ENCODE peak calls at places on chromosomes 13 and 19, in seven cellular contexts. One of them, this sample, is unnamed.
A peak's percentile ranks its signal among the peaks of the same experiment; 100 is the strongest.

GRCh38 chr19:30175987-30176386 is 196.2 kb upstream of the ZNF536 start:
- DNase-seq in glutamatergic neuron: no peak
- DNase-seq in endothelial cell: no peak
- DNase-seq in IMR-90: no peak
- DNase-seq in HepG2: no peak
- DNase-seq in GM20000: no peak
- DNase-seq in retinal pigment epithelial cell: no peak
- DNase-seq in this sample: no peak

GRCh38 chr13:107650081-107650701 is 565.1 kb downstream of the LIG4 start:
- DNase-seq in glutamatergic neuron: peak; percentile 80
- DNase-seq in endothelial cell: peak; percentile 79
- DNase-seq in IMR-90: peak; percentile 62
- DNase-seq in HepG2: peak; percentile 16
- DNase-seq in GM20000: peak; percentile 18
- DNase-seq in retinal pigment epithelial cell: peak; percentile 10
- DNase-seq in this sample: no peak

GRCh38 chr19:50500060-50500752 is 10.8 kb downstream of the JOSD2 start:
- DNase-seq in glutamatergic neuron: peak; percentile 59
- DNase-seq in endothelial cell: no peak
- DNase-seq in IMR-90: no peak
- DNase-seq in HepG2: no peak
- DNase-seq in GM20000: peak; percentile 71
- DNase-seq in retinal pigment epithelial cell: no peak
- DNase-seq in this sample: no peak

GRCh38 chr19:30649934-30650614 is 277.9 kb downstream of the ZNF536 start:
- DNase-seq in glutamatergic neuron: peak; percentile 58
- DNase-seq in endothelial cell: peak; percentile 53
- DNase-seq in IMR-90: peak; percentile 51
- DNase-seq in HepG2: peak; percentile 57
- DNase-seq in GM20000: peak; percentile 56
- DNase-seq in retinal pigment epithelial cell: no peak
- DNase-seq in this sample: peak; percentile 34

GRCh38 chr19:35365303-35365702 is 5.6 kb upstream of the GPR42 start:
- DNase-seq in glutamatergic neuron: no peak
- DNase-seq in endothelial cell: no peak
- DNase-seq in IMR-90: no peak
- DNase-seq in HepG2: no peak
- DNase-seq in GM20000: no peak
- DNase-seq in retinal pigment epithelial cell: no peak
- DNase-seq in this sample: no peak

GRCh38 chr19:34017024-34017423 is 155.3 kb upstream of the LSM14A start:
- DNase-seq in glutamatergic neuron: no peak
- DNase-seq in endothelial cell: no peak
- DNase-seq in IMR-90: no peak
- DNase-seq in HepG2: no peak
- DNase-seq in GM20000: no peak
- DNase-seq in retinal pigment epithelial cell: no peak
- DNase-seq in this sample: no peak

GRCh38 chr19:4083677-4084546 is 17.2 kb upstream of the ZBTB7A start:
- DNase-seq in glutamatergic neuron: no peak
- DNase-seq in endothelial cell: no peak
- DNase-seq in IMR-90: no peak
- DNase-seq in HepG2: no peak
- DNase-seq in GM20000: peak; percentile 80
- DNase-seq in retinal pigment epithelial cell: no peak
- DNase-seq in this sample: no peak

GRCh38 chr19:16888629-16889371 is at the start of gene F2RL3:
- DNase-seq in glutamatergic neuron: no peak
- DNase-seq in endothelial cell: peak; percentile 61
- DNase-seq in IMR-90: peak; percentile 22
- DNase-seq in HepG2: no peak
- DNase-seq in GM20000: peak; percentile 78
- DNase-seq in retinal pigment epithelial cell: no peak
- DNase-seq in this sample: no peak

GRCh38 chr13:79874396-79875360 is 393.7 kb downstream of the NDFIP2 start:
- DNase-seq in glutamatergic neuron: no peak
- DNase-seq in endothelial cell: no peak
- DNase-seq in IMR-90: peak; percentile 48
- DNase-seq in HepG2: no peak
- DNase-seq in GM20000: no peak
- DNase-seq in retinal pigment epithelial cell: no peak
- DNase-seq in this sample: no peak

GRCh38 chr19:46426506-46427162 is 2.1 kb downstream of the PNMA8C start:
- DNase-seq in glutamatergic neuron: peak; percentile 94
- DNase-seq in endothelial cell: peak; percentile 90
- DNase-seq in IMR-90: peak; percentile 68
- DNase-seq in HepG2: peak; percentile 71
- DNase-seq in GM20000: peak; percentile 66
- DNase-seq in retinal pigment epithelial cell: no peak
- DNase-seq in this sample: peak; percentile 50

GRCh38 chr13:82480415-82480814 is 1401.9 kb downstream of the SLITRK1 start:
- DNase-seq in glutamatergic neuron: no peak
- DNase-seq in endothelial cell: no peak
- DNase-seq in IMR-90: no peak
- DNase-seq in HepG2: peak; percentile 0
- DNase-seq in GM20000: no peak
- DNase-seq in retinal pigment epithelial cell: no peak
- DNase-seq in this sample: peak; percentile 11

GRCh38 chr19:15251749-15252397 is 19.6 kb upstream of the EPHX3 start:
- DNase-seq in glutamatergic neuron: peak; percentile 74
- DNase-seq in endothelial cell: peak; percentile 63
- DNase-seq in IMR-90: peak; percentile 96
- DNase-seq in HepG2: peak; percentile 40
- DNase-seq in GM20000: no peak
- DNase-seq in retinal pigment epithelial cell: peak; percentile 59
- DNase-seq in this sample: peak; percentile 94

GRCh38 chr19:55189424-55189823 is 9.3 kb upstream of the SYT5 start:
- DNase-seq in glutamatergic neuron: no peak
- DNase-seq in endothelial cell: no peak
- DNase-seq in IMR-90: peak; percentile 95
- DNase-seq in HepG2: no peak
- DNase-seq in GM20000: no peak
- DNase-seq in retinal pigment epithelial cell: peak; percentile 80
- DNase-seq in this sample: peak; percentile 99

GRCh38 chr13:98843482-98843877 is 91.0 kb upstream of the SLC15A1 start:
- DNase-seq in glutamatergic neuron: no peak
- DNase-seq in endothelial cell: no peak
- DNase-seq in IMR-90: no peak
- DNase-seq in HepG2: no peak
- DNase-seq in GM20000: no peak
- DNase-seq in retinal pigment epithelial cell: no peak
- DNase-seq in this sample: no peak

DNA sequence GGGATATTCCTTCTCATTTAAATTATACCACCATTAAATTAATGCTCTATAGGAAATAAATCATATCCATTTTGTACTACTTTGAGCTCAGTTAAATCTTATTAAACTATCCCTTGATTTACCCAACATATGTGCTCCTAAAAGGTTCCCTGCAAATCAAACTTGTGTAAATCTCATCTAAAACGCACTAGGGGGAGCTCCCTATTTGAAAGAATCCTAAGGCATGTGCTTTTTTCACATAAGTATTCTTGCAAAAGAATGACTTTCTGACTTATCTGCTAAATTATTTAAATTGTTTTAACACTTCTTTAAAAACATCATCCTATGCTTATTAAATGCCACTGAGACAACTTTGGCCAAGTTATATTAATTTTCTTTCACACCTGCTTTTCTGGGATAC is 7.9 kb downstream of the INTS6 start:
- DNase-seq in glutamatergic neuron: no peak
- DNase-seq in endothelial cell: no peak
- DNase-seq in IMR-90: peak; percentile 68
- DNase-seq in HepG2: no peak
- DNase-seq in GM20000: no peak
- DNase-seq in retinal pigment epithelial cell: no peak
- DNase-seq in this sample: peak; percentile 32
- TF ChIP-seq CTCF in glutamatergic neuron: no peak
- TF ChIP-seq CTCF in endothelial cell: no peak
- TF ChIP-seq CTCF in IMR-90: peak; percentile 55
- TF ChIP-seq CTCF in HepG2: peak; percentile 38
- TF ChIP-seq CTCF in GM20000: no peak
- TF ChIP-seq CTCF in retinal pigment epithelial cell: peak; percentile 50
- TF ChIP-seq CTCF in this sample: peak; percentile 73

DNA sequence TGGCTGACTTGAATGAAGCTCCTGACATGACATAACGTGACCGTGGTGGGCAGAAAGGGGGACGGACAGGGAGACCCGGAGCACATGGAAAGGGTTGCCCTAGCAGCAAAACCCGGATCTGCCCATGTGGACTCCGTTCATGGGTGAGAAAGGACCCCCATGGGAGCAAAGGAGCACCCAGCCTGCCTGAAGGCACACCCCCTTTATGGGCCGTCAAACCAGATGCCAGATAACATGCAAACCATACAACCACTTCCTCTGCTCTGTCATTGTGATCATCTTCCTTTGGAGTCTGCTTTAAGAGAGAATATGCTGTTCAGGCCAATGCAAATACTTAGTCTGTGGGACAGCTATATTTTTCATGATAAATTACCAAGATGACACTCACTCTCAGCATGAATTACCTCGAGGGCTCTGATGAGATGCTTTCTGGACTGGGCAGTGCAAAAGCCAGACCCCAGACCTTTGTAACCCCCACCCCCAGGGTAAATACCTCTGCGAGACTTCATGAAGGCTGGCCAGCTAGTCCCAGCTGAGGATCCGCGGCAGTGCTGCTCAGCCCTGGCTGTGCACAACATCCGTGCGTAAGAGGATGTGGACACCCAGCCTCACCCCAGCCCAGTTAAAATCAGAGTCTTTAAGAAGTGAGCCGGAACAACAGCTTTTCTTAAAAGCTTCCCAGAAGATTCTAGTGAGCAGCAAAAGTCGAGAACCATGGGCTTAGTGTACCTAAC is 126.6 kb downstream of the USP12 start:
- DNase-seq in glutamatergic neuron: no peak
- DNase-seq in endothelial cell: no peak
- DNase-seq in IMR-90: no peak
- DNase-seq in HepG2: no peak
- DNase-seq in GM20000: no peak
- DNase-seq in retinal pigment epithelial cell: no peak
- DNase-seq in this sample: no peak
- TF ChIP-seq CTCF in glutamatergic neuron: no peak
- TF ChIP-seq CTCF in endothelial cell: no peak
- TF ChIP-seq CTCF in IMR-90: no peak
- TF ChIP-seq CTCF in HepG2: no peak
- TF ChIP-seq CTCF in GM20000: no peak
- TF ChIP-seq CTCF in retinal pigment epithelial cell: no peak
- TF ChIP-seq CTCF in this sample: no peak

GRCh38 chr13:86731987-86732386 is 932.8 kb upstream of the SLITRK6 start:
- DNase-seq in glutamatergic neuron: no peak
- DNase-seq in endothelial cell: no peak
- DNase-seq in IMR-90: no peak
- DNase-seq in HepG2: no peak
- DNase-seq in GM20000: no peak
- DNase-seq in retinal pigment epithelial cell: no peak
- DNase-seq in this sample: no peak

GRCh38 chr13:86741762-86742285 is 929.3 kb upstream of the SLITRK5 start:
- DNase-seq in glutamatergic neuron: no peak
- DNase-seq in endothelial cell: no peak
- DNase-seq in IMR-90: no peak
- DNase-seq in HepG2: no peak
- DNase-seq in GM20000: no peak
- DNase-seq in retinal pigment epithelial cell: no peak
- DNase-seq in this sample: no peak

DNA sequence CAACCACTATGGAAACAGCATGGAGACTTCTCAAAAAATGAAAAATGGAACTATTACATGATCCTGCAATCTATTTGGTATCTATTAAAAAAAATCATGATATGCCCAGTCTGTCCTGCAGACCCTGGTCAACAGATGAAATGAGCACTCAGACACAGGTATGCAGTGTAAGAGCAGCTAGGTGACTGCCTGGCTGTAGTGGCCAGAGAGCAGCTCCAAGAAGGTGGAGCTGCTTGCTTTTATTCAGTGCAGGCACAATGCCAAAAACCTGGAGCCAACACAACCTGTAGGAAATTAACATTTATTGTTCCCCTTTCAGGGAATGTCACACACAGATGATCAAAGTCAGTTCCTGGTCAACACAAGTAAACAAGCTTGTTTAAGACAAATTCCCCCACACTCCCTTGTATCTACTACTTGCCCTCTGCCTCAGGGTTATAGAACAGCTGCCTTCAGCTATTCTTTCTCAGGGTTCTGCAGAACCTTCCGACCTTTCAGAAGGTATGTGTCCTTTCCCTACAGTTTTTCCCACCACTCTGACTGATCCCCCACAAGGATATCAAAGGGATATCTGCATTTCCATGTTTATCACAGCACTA is 933.7 kb upstream of the SLITRK5 start:
- DNase-seq in glutamatergic neuron: no peak
- DNase-seq in endothelial cell: no peak
- DNase-seq in IMR-90: no peak
- DNase-seq in HepG2: no peak
- DNase-seq in GM20000: no peak
- DNase-seq in retinal pigment epithelial cell: no peak
- DNase-seq in this sample: no peak
- TF ChIP-seq CTCF in glutamatergic neuron: no peak
- TF ChIP-seq CTCF in endothelial cell: no peak
- TF ChIP-seq CTCF in IMR-90: no peak
- TF ChIP-seq CTCF in HepG2: no peak
- TF ChIP-seq CTCF in GM20000: no peak
- TF ChIP-seq CTCF in retinal pigment epithelial cell: no peak
- TF ChIP-seq CTCF in this sample: no peak

GRCh38 chr13:46906440-46906839 is 9.6 kb upstream of the HTR2A start:
- DNase-seq in glutamatergic neuron: no peak
- DNase-seq in endothelial cell: no peak
- DNase-seq in IMR-90: no peak
- DNase-seq in HepG2: no peak
- DNase-seq in GM20000: no peak
- DNase-seq in retinal pigment epithelial cell: peak; percentile 31
- DNase-seq in this sample: no peak

GRCh38 chr13:46901721-46902120 is 4.9 kb upstream of the HTR2A start:
- DNase-seq in glutamatergic neuron: no peak
- DNase-seq in endothelial cell: no peak
- DNase-seq in IMR-90: no peak
- DNase-seq in HepG2: no peak
- DNase-seq in GM20000: no peak
- DNase-seq in retinal pigment epithelial cell: no peak
- DNase-seq in this sample: no peak

GRCh38 chr13:46908511-46908910 is 11.7 kb upstream of the HTR2A start:
- DNase-seq in glutamatergic neuron: no peak
- DNase-seq in endothelial cell: no peak
- DNase-seq in IMR-90: peak; percentile 19
- DNase-seq in HepG2: no peak
- DNase-seq in GM20000: no peak
- DNase-seq in retinal pigment epithelial cell: no peak
- DNase-seq in this sample: peak; percentile 29

GRCh38 chr13:46903748-46904147 is 6.9 kb upstream of the HTR2A start:
- DNase-seq in glutamatergic neuron: no peak
- DNase-seq in endothelial cell: no peak
- DNase-seq in IMR-90: peak; percentile 17
- DNase-seq in HepG2: no peak
- DNase-seq in GM20000: no peak
- DNase-seq in retinal pigment epithelial cell: peak; percentile 50
- DNase-seq in this sample: no peak

DNA sequence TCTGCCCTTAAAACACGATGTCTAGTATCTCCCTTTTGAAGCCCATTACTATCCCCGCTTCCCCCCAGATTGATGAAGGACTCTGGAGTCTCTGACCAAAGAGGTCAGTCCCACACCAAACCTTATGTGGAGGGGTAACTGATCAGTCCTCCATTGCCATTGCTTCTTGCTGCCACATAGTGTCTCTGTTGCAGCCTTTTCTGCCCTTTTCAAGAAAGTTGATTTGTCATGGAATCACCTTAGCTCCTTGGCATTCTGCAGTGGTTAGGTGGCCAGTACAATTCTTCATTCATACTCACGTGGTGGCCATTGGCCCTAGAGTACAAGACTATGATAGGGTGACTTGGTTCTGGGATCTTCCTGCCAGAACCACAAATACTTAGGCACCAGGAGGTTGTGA is 8.4 kb upstream of the HTR2A start:
- DNase-seq in glutamatergic neuron: no peak
- DNase-seq in endothelial cell: no peak
- DNase-seq in IMR-90: peak; percentile 26
- DNase-seq in HepG2: no peak
- DNase-seq in GM20000: no peak
- DNase-seq in retinal pigment epithelial cell: no peak
- DNase-seq in this sample: no peak
- TF ChIP-seq CTCF in glutamatergic neuron: no peak
- TF ChIP-seq CTCF in endothelial cell: no peak
- TF ChIP-seq CTCF in IMR-90: peak; percentile 31
- TF ChIP-seq CTCF in HepG2: no peak
- TF ChIP-seq CTCF in GM20000: no peak
- TF ChIP-seq CTCF in retinal pigment epithelial cell: no peak
- TF ChIP-seq CTCF in this sample: peak; percentile 4